ENCODE peak calls at places on chromosome 6, in five cellular contexts. One of them, this sample, is unnamed.

GRCh38 chr6:152206072-152206818 is 398.8 kb downstream of the ESR1 start:
- DNase-seq in BJ: no peak
- DNase-seq in uterus: peak
- DNase-seq in HFF-Myc: no peak
- DNase-seq in brain microvascular endothelial cell: no peak
- DNase-seq in this sample: no peak

GRCh38 chr6:45959534-45960195 is 56.0 kb downstream of the CLIC5 start:
- DNase-seq in BJ: peak
- DNase-seq in uterus: no peak
- DNase-seq in HFF-Myc: no peak
- DNase-seq in brain microvascular endothelial cell: no peak
- DNase-seq in this sample: peak

GRCh38 chr6:26215200-26216014 is 128.2 kb downstream of the HFE start:
- DNase-seq in BJ: no peak
- DNase-seq in uterus: no peak
- DNase-seq in HFF-Myc: no peak
- DNase-seq in brain microvascular endothelial cell: no peak
- DNase-seq in this sample: peak

GRCh38 chr6:23174781-23175361 is 605.5 kb downstream of the HDGFL1 start:
- DNase-seq in BJ: peak
- DNase-seq in uterus: no peak
- DNase-seq in HFF-Myc: peak
- DNase-seq in brain microvascular endothelial cell: peak
- DNase-seq in this sample: peak

GRCh38 chr6:32195902-32196681 is 3.6 kb upstream of the GPSM3 start:
- DNase-seq in BJ: no peak
- DNase-seq in uterus: peak
- DNase-seq in HFF-Myc: no peak
- DNase-seq in brain microvascular endothelial cell: peak
- DNase-seq in this sample: peak

GRCh38 chr6:13923527-13924145 is 1.1 kb upstream of the RNF182 start:
- DNase-seq in BJ: peak
- DNase-seq in uterus: no peak
- DNase-seq in HFF-Myc: no peak
- DNase-seq in brain microvascular endothelial cell: peak
- DNase-seq in this sample: peak

GRCh38 chr6:101386982-101387381 is 6.5 kb upstream of the GRIK2 start:
- DNase-seq in BJ: no peak
- DNase-seq in uterus: no peak
- DNase-seq in HFF-Myc: no peak
- DNase-seq in brain microvascular endothelial cell: no peak
- DNase-seq in this sample: no peak

GRCh38 chr6:24743265-24743943 is 24.4 kb upstream of the C6orf62 start:
- DNase-seq in BJ: peak
- DNase-seq in uterus: no peak
- DNase-seq in HFF-Myc: peak
- DNase-seq in brain microvascular endothelial cell: peak
- DNase-seq in this sample: peak

GRCh38 chr6:125742433-125743120 is 6.9 kb upstream of the HEY2 start:
- DNase-seq in BJ: no peak
- DNase-seq in uterus: no peak
- DNase-seq in HFF-Myc: no peak
- DNase-seq in brain microvascular endothelial cell: no peak
- DNase-seq in this sample: no peak

GRCh38 chr6:47520282-47520681 is 42.7 kb downstream of the CD2AP start:
- DNase-seq in BJ: no peak
- DNase-seq in uterus: no peak
- DNase-seq in HFF-Myc: no peak
- DNase-seq in brain microvascular endothelial cell: no peak
- DNase-seq in this sample: no peak

GRCh38 chr6:18551228-18551627 is 164.1 kb downstream of the RNF144B start:
- DNase-seq in BJ: peak
- DNase-seq in uterus: no peak
- DNase-seq in HFF-Myc: peak
- DNase-seq in brain microvascular endothelial cell: peak
- DNase-seq in this sample: peak

GRCh38 chr6:23329091-23329490 is 759.7 kb downstream of the HDGFL1 start:
- DNase-seq in BJ: no peak
- DNase-seq in uterus: no peak
- DNase-seq in HFF-Myc: no peak
- DNase-seq in brain microvascular endothelial cell: no peak
- DNase-seq in this sample: no peak

GRCh38 chr6:121830759-121831158 is 395.3 kb downstream of the GJA1 start:
- DNase-seq in BJ: no peak
- DNase-seq in uterus: no peak
- DNase-seq in HFF-Myc: no peak
- DNase-seq in brain microvascular endothelial cell: no peak
- DNase-seq in this sample: no peak

GRCh38 chr6:19587238-19587942 is 249.8 kb upstream of the ID4 start:
- DNase-seq in BJ: no peak
- DNase-seq in uterus: no peak
- DNase-seq in HFF-Myc: no peak
- DNase-seq in brain microvascular endothelial cell: no peak
- DNase-seq in this sample: no peak

GRCh38 chr6:128963561-128963960 is 80.6 kb downstream of the LAMA2 start:
- DNase-seq in BJ: peak
- DNase-seq in uterus: no peak
- DNase-seq in HFF-Myc: no peak
- DNase-seq in brain microvascular endothelial cell: no peak
- DNase-seq in this sample: peak

GRCh38 chr6:4212588-4212987 is 77.2 kb upstream of the ECI2 start:
- DNase-seq in BJ: no peak
- DNase-seq in uterus: no peak
- DNase-seq in HFF-Myc: no peak
- DNase-seq in brain microvascular endothelial cell: no peak
- DNase-seq in this sample: no peak

GRCh38 chr6:122673345-122673961 is 63.2 kb downstream of the PKIB start:
- DNase-seq in BJ: no peak
- DNase-seq in uterus: no peak
- DNase-seq in HFF-Myc: no peak
- DNase-seq in brain microvascular endothelial cell: no peak
- DNase-seq in this sample: no peak

GRCh38 chr6:157386454-157386853 is 5.5 kb downstream of the ZDHHC14 start:
- DNase-seq in BJ: no peak
- DNase-seq in uterus: no peak
- DNase-seq in HFF-Myc: no peak
- DNase-seq in brain microvascular endothelial cell: no peak
- DNase-seq in this sample: no peak

GRCh38 chr6:157385482-157385881 is 4.5 kb downstream of the ZDHHC14 start:
- DNase-seq in BJ: no peak
- DNase-seq in uterus: no peak
- DNase-seq in HFF-Myc: no peak
- DNase-seq in brain microvascular endothelial cell: no peak
- DNase-seq in this sample: no peak

GRCh38 chr6:157390273-157391060 is 9.5 kb downstream of the ZDHHC14 start:
- DNase-seq in BJ: no peak
- DNase-seq in uterus: no peak
- DNase-seq in HFF-Myc: no peak
- DNase-seq in brain microvascular endothelial cell: no peak
- DNase-seq in this sample: no peak

GRCh38 chr6:157386023-157386422 is 5.0 kb downstream of the ZDHHC14 start:
- DNase-seq in BJ: no peak
- DNase-seq in uterus: no peak
- DNase-seq in HFF-Myc: no peak
- DNase-seq in brain microvascular endothelial cell: no peak
- DNase-seq in this sample: no peak

GRCh38 chr6:157388924-157389323 is 7.9 kb downstream of the ZDHHC14 start:
- DNase-seq in BJ: no peak
- DNase-seq in uterus: no peak
- DNase-seq in HFF-Myc: no peak
- DNase-seq in brain microvascular endothelial cell: no peak
- DNase-seq in this sample: no peak
- TF ChIP-seq CTCF in BJ: no peak
- TF ChIP-seq CTCF in uterus: no peak
- TF ChIP-seq CTCF in HFF-Myc: no peak
- TF ChIP-seq CTCF in brain microvascular endothelial cell: no peak
- TF ChIP-seq CTCF in this sample: no peak

GRCh38 chr6:135161411-135161810 is 19.7 kb upstream of the MYB start:
- DNase-seq in BJ: no peak
- DNase-seq in uterus: no peak
- DNase-seq in HFF-Myc: no peak
- DNase-seq in brain microvascular endothelial cell: no peak
- DNase-seq in this sample: no peak

GRCh38 chr6:135162678-135163439 is 18.2 kb upstream of the MYB start:
- DNase-seq in BJ: no peak
- DNase-seq in uterus: no peak
- DNase-seq in HFF-Myc: no peak
- DNase-seq in brain microvascular endothelial cell: no peak
- DNase-seq in this sample: peak

GRCh38 chr6:135161996-135162395 is 19.1 kb upstream of the MYB start:
- DNase-seq in BJ: no peak
- DNase-seq in uterus: no peak
- DNase-seq in HFF-Myc: no peak
- DNase-seq in brain microvascular endothelial cell: no peak
- DNase-seq in this sample: no peak

GRCh38 chr6:135165031-135165430 is 16.1 kb upstream of the MYB start:
- DNase-seq in BJ: no peak
- DNase-seq in uterus: no peak
- DNase-seq in HFF-Myc: no peak
- DNase-seq in brain microvascular endothelial cell: no peak
- DNase-seq in this sample: no peak

DNA sequence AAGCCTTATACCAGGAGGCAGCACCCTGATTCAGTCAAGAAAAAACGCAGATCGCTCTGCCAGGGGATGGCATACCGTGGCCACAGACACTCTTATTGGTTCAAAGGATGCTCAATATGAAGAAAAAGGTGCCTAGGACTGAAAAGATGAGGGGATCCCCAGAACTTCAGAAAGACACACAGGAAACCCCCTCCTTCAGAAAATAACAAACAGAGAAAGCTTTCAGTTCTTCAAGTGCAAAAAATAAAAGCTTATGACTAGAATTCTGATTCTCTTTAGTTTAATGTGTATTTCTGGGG is 17.7 kb upstream of the MYB start:
- DNase-seq in BJ: no peak
- DNase-seq in uterus: no peak
- DNase-seq in HFF-Myc: no peak
- DNase-seq in brain microvascular endothelial cell: no peak
- DNase-seq in this sample: no peak
- H3K4me3 ChIP-seq in BJ: no peak
- H3K4me3 ChIP-seq in uterus: no peak
- H3K4me3 ChIP-seq in HFF-Myc: no peak
- H3K4me3 ChIP-seq in brain microvascular endothelial cell: no peak
- H3K4me3 ChIP-seq in this sample: no peak

DNA sequence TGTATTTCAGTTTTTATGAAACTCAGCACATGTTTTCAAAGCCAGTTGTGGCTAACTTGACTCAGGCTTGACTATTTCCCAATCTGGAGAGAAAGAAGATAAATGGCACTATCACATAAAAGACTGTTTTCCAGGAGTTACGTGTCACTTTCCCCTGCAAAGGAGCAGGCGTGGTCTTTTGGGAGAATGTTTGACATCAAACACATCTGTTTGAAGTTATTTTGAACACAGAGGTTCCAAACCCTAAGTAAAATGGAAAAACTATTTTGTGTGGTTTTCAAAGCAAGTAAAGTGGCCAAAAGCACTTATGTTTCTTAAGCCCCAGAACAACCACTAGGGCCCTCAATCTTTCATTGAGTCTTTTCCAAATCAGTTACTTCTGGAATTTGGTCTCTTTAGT is 89.7 kb downstream of the FOXF2 start:
- DNase-seq in BJ: peak
- DNase-seq in uterus: no peak
- DNase-seq in HFF-Myc: peak
- DNase-seq in brain microvascular endothelial cell: no peak
- DNase-seq in this sample: peak
- TF ChIP-seq CTCF in BJ: peak
- TF ChIP-seq CTCF in uterus: no peak
- TF ChIP-seq CTCF in HFF-Myc: peak
- TF ChIP-seq CTCF in brain microvascular endothelial cell: peak
- TF ChIP-seq CTCF in this sample: peak

GRCh38 chr6:2008383-2008976 is 236.9 kb downstream of the GMDS start:
- DNase-seq in BJ: no peak
- DNase-seq in uterus: no peak
- DNase-seq in HFF-Myc: no peak
- DNase-seq in brain microvascular endothelial cell: peak
- DNase-seq in this sample: no peak
- H3K4me3 ChIP-seq in BJ: no peak
- H3K4me3 ChIP-seq in uterus: no peak
- H3K4me3 ChIP-seq in HFF-Myc: no peak
- H3K4me3 ChIP-seq in brain microvascular endothelial cell: no peak
- H3K4me3 ChIP-seq in this sample: no peak

GRCh38 chr6:85460154-85460950 is 10.5 kb downstream of the NT5E start:
- DNase-seq in BJ: no peak
- DNase-seq in uterus: no peak
- DNase-seq in HFF-Myc: no peak
- DNase-seq in brain microvascular endothelial cell: no peak
- DNase-seq in this sample: peak
- TF ChIP-seq CTCF in BJ: no peak
- TF ChIP-seq CTCF in uterus: no peak
- TF ChIP-seq CTCF in HFF-Myc: no peak
- TF ChIP-seq CTCF in brain microvascular endothelial cell: no peak
- TF ChIP-seq CTCF in this sample: no peak

GRCh38 chr6:36204068-36204753 is 7.7 kb downstream of the BRPF3 start:
- DNase-seq in BJ: no peak
- DNase-seq in uterus: no peak
- DNase-seq in HFF-Myc: no peak
- DNase-seq in brain microvascular endothelial cell: no peak
- DNase-seq in this sample: no peak
- H3K4me3 ChIP-seq in BJ: no peak
- H3K4me3 ChIP-seq in uterus: no peak
- H3K4me3 ChIP-seq in HFF-Myc: no peak
- H3K4me3 ChIP-seq in brain microvascular endothelial cell: no peak
- H3K4me3 ChIP-seq in this sample: no peak

DNA sequence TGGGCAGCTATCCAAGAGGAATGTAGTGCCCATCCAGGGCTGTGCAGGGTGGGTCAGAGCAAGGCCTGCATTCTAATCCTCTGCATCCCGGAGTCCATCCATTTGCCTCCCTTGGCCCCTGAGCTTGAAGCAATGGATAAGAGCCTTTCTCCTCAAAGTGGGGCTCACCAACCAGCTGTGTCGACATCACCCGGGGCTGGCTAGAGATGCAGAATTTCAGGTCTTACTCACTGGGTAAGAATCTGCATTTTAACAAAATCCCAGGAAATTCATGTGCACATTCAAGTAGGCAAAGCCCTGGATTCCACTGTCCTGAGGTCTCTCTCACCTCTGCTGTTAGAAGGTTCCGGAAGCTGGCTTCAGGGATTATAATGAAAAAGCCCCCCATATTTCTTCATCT is 95.3 kb downstream of the MDGA1 start:
- DNase-seq in BJ: no peak
- DNase-seq in uterus: no peak
- DNase-seq in HFF-Myc: no peak
- DNase-seq in brain microvascular endothelial cell: no peak
- DNase-seq in this sample: no peak
- TF ChIP-seq CTCF in BJ: no peak
- TF ChIP-seq CTCF in uterus: no peak
- TF ChIP-seq CTCF in HFF-Myc: no peak
- TF ChIP-seq CTCF in brain microvascular endothelial cell: no peak
- TF ChIP-seq CTCF in this sample: no peak